ENCODE peak calls at places on chromosomes 16 and 17, in ten cellular contexts. P is heart left ventricle; H is mammary epithelial cell; N is fibroblast of lung; E is vagina; Q is right lobe of liver; O is CD8-positive, alpha-beta memory T cell; V is uterus; J is left ventricle myocardium inferior; T is right atrium auricular region. Y is an unnamed sample. For H3K4me1 and H3K9me3, the result is how much of the 10 kb centered on the place peaks cover.

GRCh38 chr17:47607481-47607880 is 42.2 kb upstream of the KPNB1 start:
- DNase-seq in P (no peak), H (no peak), N (no peak), E (no peak), Q (no peak), O (no peak), V (no peak), J (no peak), T (no peak), Y (no peak)

GRCh38 chr16:48124266-48124665 is 31.5 kb downstream of the ABCC12 start:
- DNase-seq in P (no peak), H (no peak), N (no peak), E (no peak), Q (no peak), O (no peak), V (no peak), J (no peak), T (no peak), Y (no peak)

GRCh38 chr16:29839822-29840221 is 19.6 kb downstream of the MVP start:
- DNase-seq in P (no peak), H (no peak), N (no peak), E (no peak), Q (no peak), O (no peak), V (no peak), J (no peak), T (no peak), Y (no peak)

GRCh38 chr16:69083306-69083941 is 22.0 kb upstream of the HAS3 start:
- DNase-seq in P (no peak), H (no peak), N (no peak), E (no peak), Q (no peak), O (no peak), V (no peak), J (no peak), T (no peak), Y (peak)

GRCh38 chr16:20385844-20386832 is 18.4 kb downstream of the PDILT start:
- DNase-seq in P (peak), H (peak), N (peak), E (no peak), Q (peak), O (no peak), V (peak), J (peak), T (peak), Y (peak)

GRCh38 chr17:16374129-16374528 is 6.8 kb upstream of the UBB start:
- DNase-seq in P (no peak), H (peak), N (peak), E (no peak), Q (no peak), O (no peak), V (no peak), J (no peak), T (no peak), Y (no peak)

GRCh38 chr17:67239597-67239996 is 5.4 kb downstream of the HELZ start:
- DNase-seq in P (no peak), H (no peak), N (peak), E (no peak), Q (no peak), O (no peak), V (no peak), J (no peak), T (no peak), Y (no peak)

GRCh38 chr17:40075216-40076100 is 12.7 kb downstream of the THRA start:
- DNase-seq in P (peak), H (peak), N (no peak), E (no peak), Q (peak), O (peak), V (peak), J (peak), T (peak), Y (peak)

GRCh38 chr16:67767953-67768352 is 38.4 kb downstream of the RANBP10 start:
- DNase-seq in P (no peak), H (peak), N (peak), E (no peak), Q (no peak), O (no peak), V (no peak), J (no peak), T (no peak), Y (no peak)

GRCh38 chr16:89484923-89485679 is 5.3 kb downstream of the ANKRD11 start:
- DNase-seq in P (no peak), H (no peak), N (no peak), E (no peak), Q (no peak), O (no peak), V (no peak), J (no peak), T (no peak), Y (no peak)

GRCh38 chr16:17836868-17837602 is 366.3 kb upstream of the XYLT1 start:
- DNase-seq in P (no peak), H (peak), N (peak), E (no peak), Q (no peak), O (no peak), V (no peak), J (no peak), T (no peak), Y (no peak)

GRCh38 chr17:57953703-57954420 is 1.4 kb downstream of the CUEDC1 start:
- DNase-seq in P (no peak), H (no peak), N (no peak), E (no peak), Q (no peak), O (no peak), V (no peak), J (peak), T (no peak), Y (peak)

GRCh38 chr17:57956311-57957119 is 1.3 kb upstream of the CUEDC1 start:
- DNase-seq in P (no peak), H (no peak), N (no peak), E (peak), Q (no peak), O (peak), V (peak), J (no peak), T (no peak), Y (peak)

GRCh38 chr17:57953219-57953618 is 2.0 kb downstream of the CUEDC1 start:
- DNase-seq in P (no peak), H (no peak), N (no peak), E (no peak), Q (peak), O (no peak), V (no peak), J (no peak), T (no peak), Y (peak)

GRCh38 chr17:57955183-57955952 is at the start of gene CUEDC1:
- DNase-seq in P (peak), H (peak), N (peak), E (no peak), Q (peak), O (peak), V (peak), J (peak), T (no peak), Y (peak)

DNA sequence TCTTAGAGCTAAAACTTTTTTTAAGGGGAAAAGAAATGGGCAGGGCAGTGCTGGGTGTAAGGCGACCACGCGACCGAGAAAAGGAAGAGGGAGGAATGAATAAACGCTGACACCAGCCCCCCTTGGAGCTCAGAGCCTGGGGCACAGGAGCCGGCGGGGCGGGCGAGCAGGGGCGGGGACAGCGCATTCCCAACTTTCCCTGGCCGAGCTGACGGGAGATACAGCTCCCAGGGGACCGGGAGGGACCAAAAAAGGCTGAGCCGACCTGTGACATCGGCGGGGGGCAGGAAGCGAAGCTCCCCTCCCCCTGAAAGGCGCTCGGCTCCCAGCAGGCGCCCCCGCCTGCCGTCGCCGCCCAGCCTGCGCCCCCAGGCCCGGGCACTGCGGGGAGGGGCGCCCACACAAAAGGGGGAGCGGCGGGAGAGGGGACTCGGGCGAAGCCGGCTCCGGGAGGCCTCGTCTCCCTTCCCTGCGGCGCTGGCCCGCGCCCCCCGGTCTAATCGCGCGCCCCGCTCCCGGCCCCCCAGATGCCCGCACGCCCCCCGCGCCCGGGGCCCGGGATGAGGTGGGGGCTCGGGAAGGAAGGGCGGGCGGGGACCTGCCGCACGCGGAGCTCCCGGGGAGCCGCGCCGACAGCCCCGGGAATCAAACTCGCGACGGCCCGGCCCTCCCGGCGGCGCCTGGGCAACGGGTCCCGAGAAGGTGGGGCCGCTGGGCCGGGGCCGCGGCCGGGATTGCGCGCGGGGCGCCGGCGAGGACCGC is 610 bp downstream of the CUEDC1 start:
- DNase-seq in P (peak), H (no peak), N (peak), E (no peak), Q (peak), O (no peak), V (peak), J (peak), T (peak), Y (peak)
- H3K4me1 ChIP-seq in P (under half), H (under half), N (under half), E (half or more), Q (under half), O (under half), V (under half), J (half or more), T (half or more), Y (under half)

GRCh38 chr17:50151937-50152547 is 1.6 kb upstream of the PPP1R9B start:
- DNase-seq in P (peak), H (peak), N (peak), E (peak), Q (peak), O (peak), V (peak), J (peak), T (peak), Y (peak)
- H3K9me3 ChIP-seq in P (under half), H (under half), N (under half), E (under half), Q (under half), O (under half), V (under half), J (under half), T (under half), Y (under half)

DNA sequence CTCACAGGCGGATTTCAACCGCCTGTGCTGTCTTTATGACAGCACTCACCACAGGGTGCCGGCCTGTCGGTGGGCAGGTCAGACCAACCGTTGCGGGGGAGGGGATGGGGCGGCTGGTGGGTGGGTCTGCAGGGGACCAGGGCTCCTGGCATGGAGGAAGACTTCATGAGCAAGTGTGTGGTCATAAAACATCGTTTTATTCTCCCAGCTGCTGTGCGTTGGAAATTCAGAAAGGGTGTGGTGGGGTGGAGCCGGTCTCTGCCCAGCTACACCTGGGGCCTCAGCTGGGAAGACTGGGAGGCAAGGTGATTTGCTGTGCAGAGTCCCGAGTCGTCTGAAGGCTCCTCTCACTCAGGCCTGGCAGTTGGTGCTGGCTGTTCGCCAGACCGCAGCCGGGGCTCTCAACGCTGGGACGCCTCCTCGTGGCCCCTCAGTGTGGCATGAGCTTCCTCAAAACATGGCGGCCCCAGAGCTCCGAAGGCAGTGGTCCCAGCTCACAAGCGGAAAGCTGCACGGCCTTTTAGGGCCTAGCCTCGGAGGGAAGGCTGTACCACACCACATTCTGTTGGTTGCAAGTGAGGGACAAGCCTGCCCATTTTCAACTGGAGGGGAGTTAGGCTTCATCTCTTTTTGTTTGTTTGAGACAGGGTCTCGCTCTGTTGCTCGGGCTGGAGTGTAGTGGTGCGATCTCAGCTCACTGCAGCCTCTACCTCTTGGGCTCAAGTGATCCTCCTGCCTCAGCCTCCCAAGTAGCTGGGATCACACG is 45.8 kb upstream of the GSE1 start:
- DNase-seq in P (no peak), H (no peak), N (no peak), E (no peak), Q (no peak), O (no peak), V (no peak), J (no peak), T (no peak), Y (no peak)
- H3K27ac ChIP-seq in P (no peak), H (no peak), N (no peak), E (peak), Q (no peak), O (peak), V (no peak), J (no peak), T (no peak), Y (no peak)

DNA sequence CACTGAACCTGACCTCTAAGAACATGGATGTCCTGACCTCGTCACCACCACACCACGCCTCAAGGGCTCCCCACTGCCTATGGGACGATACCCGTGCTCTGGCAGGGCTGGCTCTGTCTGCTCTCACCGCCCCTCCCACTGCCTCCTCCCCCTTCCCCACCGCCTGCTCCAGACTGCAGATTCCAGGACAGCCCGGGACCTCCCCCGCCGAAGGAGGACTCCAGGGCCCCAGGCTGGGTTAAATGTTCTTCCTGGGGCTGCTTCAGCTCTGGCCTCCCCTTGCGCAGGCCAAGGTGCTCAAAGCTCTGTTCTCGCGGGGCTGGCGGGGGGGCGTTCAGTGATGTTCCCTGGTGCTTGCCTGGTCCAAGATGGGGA is 3.1 kb downstream of the NPW start:
- DNase-seq in P (no peak), H (peak), N (peak), E (no peak), Q (no peak), O (no peak), V (no peak), J (no peak), T (no peak), Y (no peak)
- H3K4me1 ChIP-seq in P (under half), H (under half), N (under half), E (half or more), Q (under half), O (under half), V (under half), J (half or more), T (half or more), Y (under half)

GRCh38 chr16:35146723-35147458 is 1687.5 kb downstream of the TP53TG3F start:
- DNase-seq in P (no peak), H (no peak), N (no peak), E (no peak), Q (no peak), O (no peak), V (no peak), J (no peak), T (no peak), Y (peak)

GRCh38 chr16:35142809-35143192 is 1683.4 kb downstream of the TP53TG3F start:
- DNase-seq in P (no peak), H (no peak), N (no peak), E (no peak), Q (no peak), O (no peak), V (no peak), J (no peak), T (no peak), Y (peak)

GRCh38 chr16:35142147-35142808 is 1682.9 kb downstream of the TP53TG3F start:
- DNase-seq in P (no peak), H (no peak), N (no peak), E (no peak), Q (no peak), O (no peak), V (no peak), J (no peak), T (no peak), Y (no peak)

GRCh38 chr16:35146031-35146710 is 1686.8 kb downstream of the TP53TG3F start:
- DNase-seq in P (no peak), H (no peak), N (no peak), E (no peak), Q (no peak), O (no peak), V (no peak), J (no peak), T (no peak), Y (no peak)

GRCh38 chr16:35144212-35144932 is 1685.0 kb downstream of the TP53TG3F start:
- DNase-seq in P (no peak), H (no peak), N (no peak), E (no peak), Q (no peak), O (no peak), V (no peak), J (no peak), T (no peak), Y (peak)
- H3K9me3 ChIP-seq in P (under half), H (under half), N (under half), E (under half), Q (under half), O (under half), V (under half), J (under half), T (under half), Y (under half)

Y was measured in upper lobe of right lung.